ENCODE peak calls at places on chromosomes 13 and 19, in eight cellular contexts. B is H7, Z is hypothalamus, T is HS-5, A is suprapubic skin, D is C1 segment of cervical spinal cord, V is psoas muscle, F is neural progenitor cell. I is an unnamed sample.
A peak's percentile ranks its signal among the peaks of the same experiment; 100 is the strongest.

GRCh38 chr19:51194527-51195315 is 30.2 kb upstream of the CD33 start:
- DNase-seq in A (no peak), V (no peak), F (no peak), D (no peak), T (no peak), Z (no peak), B (no peak), I (no peak)

GRCh38 chr13:37295046-37295445 is 189.6 kb upstream of the CSNK1A1L start:
- DNase-seq in A (no peak), B (no peak), V (peak; percentile 53), F (no peak), T (no peak), Z (no peak), D (no peak), I (peak; percentile 38)

GRCh38 chr19:49641688-49642487 is at the start of gene SCAF1:
- DNase-seq in Z (peak; percentile 100), B (peak; percentile 98), V (peak; percentile 100), T (peak; percentile 96), A (peak; percentile 99), F (peak; percentile 100), D (peak; percentile 99), I (peak; percentile 100)

GRCh38 chr13:99907627-99908026 is 63.9 kb downstream of the ZIC5 start:
- DNase-seq in D (no peak), B (no peak), T (no peak), A (no peak), Z (no peak), V (no peak), F (no peak), I (no peak)

GRCh38 chr19:10762656-10763055 is 44.8 kb downstream of the DNM2 start:
- DNase-seq in D (no peak), V (no peak), A (no peak), F (no peak), Z (no peak), T (no peak), B (peak; percentile 55), I (no peak)

GRCh38 chr13:72853000-72853399 is 71.1 kb downstream of the PIBF1 start:
- DNase-seq in F (no peak), A (no peak), B (no peak), Z (no peak), T (no peak), D (no peak), V (no peak), I (no peak)

GRCh38 chr13:112159575-112160547 is 92.9 kb downstream of the SOX1 start:
- DNase-seq in F (no peak), V (no peak), D (no peak), Z (no peak), T (no peak), A (no peak), B (no peak), I (no peak)

GRCh38 chr19:50398675-50399367 is 14.7 kb downstream of the POLD1 start:
- DNase-seq in A (no peak), B (no peak), V (no peak), D (no peak), F (no peak), T (no peak), Z (no peak), I (no peak)

GRCh38 chr19:45103200-45103624 is 10.2 kb downstream of the PPP1R37 start:
- DNase-seq in T (no peak), D (no peak), F (no peak), B (peak; percentile 70), V (no peak), Z (no peak), A (no peak), I (no peak)

GRCh38 chr13:104171132-104171531 is 1104.9 kb upstream of the SLC10A2 start:
- DNase-seq in B (no peak), A (no peak), V (no peak), Z (no peak), D (no peak), T (no peak), F (no peak), I (no peak)

GRCh38 chr19:54379187-54379678 is 14.5 kb upstream of the LAIR1 start:
- DNase-seq in Z (no peak), B (no peak), T (no peak), V (no peak), A (no peak), D (no peak), F (no peak), I (no peak)

I was measured in upper lobe of left lung.